ENCODE peak calls at places on chromosomes 11 and 22, in eight cellular contexts. J is stimulated activated CD4-positive, alpha-beta T cell treated with anti-CD3 and anti-CD28 coated beads, Interleukin-1b, Interleukin-23, amount 100 ng/mL, for 1 hour; N is A172; L is kidney epithelial cell; S is activated naive CD4-positive, alpha-beta T cell; K is HS-5; Y is head of caudate nucleus; X is activated T-helper 1 cell treated with anti-CD3 and anti-CD28 coated beads, Interleukin-12 subunit alpha, Interleukin-12 subunit beta, Interleukin-2, Interleukin-4 antibody, amounts not matched to agents 30 ng/mL and 10 ng/mL and 1 ng/mL, durations not matched to agents 14 hours and 24 hours and 36 hours. G is an unnamed sample.

GRCh38 chr11:101470881-101471535 is 112.8 kb downstream of the TRPC6 start:
- DNase-seq in J (no peak), N (no peak), L (no peak), S (no peak), K (peak; percentile 53), Y (no peak), X (no peak), G (no peak)

GRCh38 chr11:124748481-124749338 is 3.3 kb downstream of the VSIG2 start:
- DNase-seq in J (no peak), N (peak; percentile 54), L (no peak), S (no peak), K (peak; percentile 45), Y (no peak), X (no peak), G (no peak)

GRCh38 chr11:16856022-16856471 is 117.6 kb downstream of the C11orf58 start:
- DNase-seq in J (no peak), N (no peak), L (no peak), S (no peak), K (no peak), Y (no peak), X (no peak), G (no peak)

GRCh38 chr11:62687508-62688396 is 1.6 kb downstream of the LRRN4CL start:
- DNase-seq in J (no peak), N (no peak), L (no peak), S (no peak), K (no peak), Y (no peak), X (no peak), G (no peak)

GRCh38 chr11:122882809-122883681 is 486 bp downstream of the JHY start:
- DNase-seq in J (peak; percentile 26), N (peak; percentile 34), L (peak; percentile 31), S (no peak), K (peak; percentile 20), Y (peak; percentile 44), X (peak; percentile 36), G (peak; percentile 33)

GRCh38 chr11:17504330-17505107 is 27.9 kb upstream of the ABCC8 start:
- DNase-seq in J (peak; percentile 73), N (peak; percentile 69), L (no peak), S (peak; percentile 60), K (peak; percentile 24), Y (peak; percentile 90), X (peak; percentile 68), G (peak; percentile 69)

GRCh38 chr22:29150701-29151100 is 55.0 kb upstream of the EMID1 start:
- DNase-seq in J (no peak), N (no peak), L (no peak), S (no peak), K (no peak), Y (peak; percentile 31), X (no peak), G (no peak)

GRCh38 chr11:2913776-2914474 is 15.3 kb downstream of the PHLDA2 start:
- DNase-seq in J (no peak), N (no peak), L (no peak), S (no peak), K (no peak), Y (no peak), X (no peak), G (no peak)

GRCh38 chr11:61700221-61700620 is 20.0 kb downstream of the DAGLA start:
- DNase-seq in J (no peak), N (peak; percentile 90), L (peak; percentile 47), S (no peak), K (peak; percentile 19), Y (no peak), X (no peak), G (no peak)

GRCh38 chr11:57364851-57365660 is 15.9 kb downstream of the PRG3 start:
- DNase-seq in J (no peak), N (no peak), L (no peak), S (no peak), K (no peak), Y (peak; percentile 61), X (no peak), G (no peak)

GRCh38 chr22:40396882-40397281 is 26.5 kb downstream of the SGSM3 start:
- DNase-seq in J (no peak), N (peak; percentile 18), L (peak; percentile 69), S (no peak), K (no peak), Y (no peak), X (no peak), G (no peak)

GRCh38 chr11:75193711-75194110 is 42.8 kb downstream of the SLCO2B1 start:
- DNase-seq in J (no peak), N (no peak), L (no peak), S (no peak), K (no peak), Y (no peak), X (no peak), G (no peak)